ENCODE peak calls at places on chromosome 17, in six cellular contexts. P, S, X, G, N and T are unnamed samples. For H3K4me1, the result is how much of the 10 kb centered on the place peaks cover.

GRCh38 chr17:70552230-70552981 is 383.1 kb downstream of the KCNJ2 start:
- DNase-seq in P (no peak), S (no peak), X (peak), G (no peak), N (no peak), T (peak)

GRCh38 chr17:68184816-68185436 is 62.9 kb upstream of the AMZ2 start:
- DNase-seq in P (no peak), S (no peak), X (no peak), G (no peak), N (no peak), T (no peak)

GRCh38 chr17:15289285-15290185 is 24.4 kb upstream of the PMP22 start:
- DNase-seq in P (no peak), S (no peak), X (no peak), G (no peak), N (no peak), T (no peak)

GRCh38 chr17:73156887-73157870 is 7.6 kb upstream of the SSTR2 start:
- DNase-seq in P (no peak), S (no peak), X (no peak), G (no peak), N (no peak), T (no peak)

GRCh38 chr17:64209983-64210382 is 53.1 kb downstream of the TEX2 start:
- DNase-seq in P (no peak), S (no peak), X (no peak), G (no peak), N (no peak), T (no peak)

GRCh38 chr17:48637323-48638260 is 11.4 kb upstream of the HOXB9 start:
- DNase-seq in P (no peak), S (no peak), X (peak), G (peak), N (no peak), T (no peak)

GRCh38 chr17:13631541-13631940 is 29.8 kb upstream of the HS3ST3A1 start:
- DNase-seq in P (no peak), S (no peak), X (no peak), G (no peak), N (no peak), T (no peak)

GRCh38 chr17:29243792-29244191 is 2.9 kb upstream of the CRYBA1 start:
- DNase-seq in P (no peak), S (no peak), X (peak), G (no peak), N (peak), T (no peak)

GRCh38 chr17:4948997-4949320 is 629 bp upstream of the PFN1 start:
- DNase-seq in P (peak), S (peak), X (peak), G (peak), N (peak), T (peak)

GRCh38 chr17:75473246-75473645 is 16.8 kb downstream of the TMEM94 start:
- DNase-seq in P (no peak), S (no peak), X (no peak), G (no peak), N (no peak), T (peak)

GRCh38 chr17:69065113-69065512 is 4.4 kb upstream of the ABCA9 start:
- DNase-seq in P (no peak), S (no peak), X (no peak), G (no peak), N (no peak), T (no peak)

GRCh38 chr17:83079766-83080616 is 582 bp downstream of the METRNL start:
- DNase-seq in P (no peak), S (no peak), X (no peak), G (no peak), N (no peak), T (no peak)

GRCh38 chr17:10171057-10171456 is 27.3 kb downstream of the GAS7 start:
- DNase-seq in P (peak), S (no peak), X (no peak), G (no peak), N (no peak), T (peak)

GRCh38 chr17:76373481-76373825 is 11.0 kb upstream of the SPHK1 start:
- DNase-seq in P (no peak), S (no peak), X (no peak), G (no peak), N (no peak), T (no peak)

GRCh38 chr17:80694085-80694991 is 149.7 kb downstream of the RPTOR start:
- DNase-seq in P (no peak), S (no peak), X (no peak), G (no peak), N (no peak), T (no peak)

GRCh38 chr17:59779521-59779920 is 72.1 kb downstream of the VMP1 start:
- DNase-seq in P (no peak), S (no peak), X (no peak), G (no peak), N (no peak), T (no peak)

GRCh38 chr17:7888184-7888920 is at the start of gene CHD3:
- DNase-seq in P (no peak), S (peak), X (peak), G (no peak), N (no peak), T (peak)

GRCh38 chr17:17963066-17963465 is 9.1 kb downstream of the TOM1L2 start:
- DNase-seq in P (no peak), S (no peak), X (no peak), G (no peak), N (no peak), T (no peak)

GRCh38 chr17:29590979-29591736 is 1.7 kb upstream of the GIT1 start:
- DNase-seq in P (peak), S (no peak), X (peak), G (peak), N (peak), T (peak)

GRCh38 chr17:9242497-9242881 is 221.2 kb downstream of the NTN1 start:
- DNase-seq in P (no peak), S (no peak), X (no peak), G (no peak), N (no peak), T (no peak)

GRCh38 chr17:7130626-7131467 is 16.2 kb upstream of the ASGR2 start:
- DNase-seq in P (no peak), S (no peak), X (no peak), G (no peak), N (no peak), T (no peak)

GRCh38 chr17:74177018-74177450 is 26.4 kb upstream of the RPL38 start:
- DNase-seq in P (no peak), S (no peak), X (no peak), G (no peak), N (no peak), T (no peak)

DNA sequence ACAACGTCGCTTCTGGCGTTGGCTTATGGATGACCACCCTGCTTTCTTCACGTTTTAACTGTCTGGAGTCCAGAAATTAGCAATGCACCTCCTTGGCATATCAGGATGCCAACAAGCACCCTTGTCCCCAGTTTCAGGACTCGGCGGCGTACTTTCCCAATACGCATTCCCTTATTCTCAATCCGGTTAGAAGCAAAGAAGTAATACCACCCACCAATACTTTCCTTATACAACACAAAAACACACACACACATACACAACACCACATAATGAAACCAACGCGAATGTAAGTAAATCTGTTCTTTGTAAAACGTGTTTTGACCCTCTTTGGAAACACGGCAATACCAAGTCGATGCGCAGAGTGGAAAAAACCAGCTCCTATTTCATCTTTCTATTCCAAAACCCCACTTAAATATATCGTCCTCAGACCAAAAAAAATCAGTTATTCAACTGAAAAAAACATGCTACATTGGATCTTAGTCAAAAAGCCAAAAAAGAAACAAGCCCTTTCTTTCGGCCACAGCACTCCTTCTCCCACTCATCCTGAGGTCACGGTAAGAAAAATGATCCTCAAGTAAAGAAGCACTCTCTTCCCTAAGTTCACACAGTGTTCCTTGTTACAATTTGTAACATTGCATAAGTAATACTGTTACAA is 31.1 kb upstream of the ARL4D start:
- DNase-seq in P (no peak), S (no peak), X (peak), G (no peak), N (no peak), T (no peak)
- H3K4me1 ChIP-seq in P (under half), S (under half), X (under half), G (under half), N (under half), T (under half)

GRCh38 chr17:45218895-45219661 is 2.6 kb upstream of the FMNL1 start:
- DNase-seq in P (peak), S (peak), X (peak), G (peak), N (peak), T (peak)
- TF ChIP-seq CTCF in P (peak), S (peak), X (peak), G (peak), N (peak), T (peak)

GRCh38 chr17:79464310-79465010 is 146.4 kb downstream of the RBFOX3 start:
- DNase-seq in P (no peak), S (no peak), X (no peak), G (no peak), N (no peak), T (no peak)

GRCh38 chr17:79469646-79470045 is 141.2 kb downstream of the RBFOX3 start:
- DNase-seq in P (no peak), S (no peak), X (no peak), G (no peak), N (no peak), T (no peak)

GRCh38 chr17:79468183-79468944 is 142.5 kb downstream of the RBFOX3 start:
- DNase-seq in P (no peak), S (no peak), X (no peak), G (no peak), N (no peak), T (no peak)

GRCh38 chr17:79465011-79466006 is 145.5 kb downstream of the RBFOX3 start:
- DNase-seq in P (no peak), S (no peak), X (no peak), G (no peak), N (no peak), T (no peak)

DNA sequence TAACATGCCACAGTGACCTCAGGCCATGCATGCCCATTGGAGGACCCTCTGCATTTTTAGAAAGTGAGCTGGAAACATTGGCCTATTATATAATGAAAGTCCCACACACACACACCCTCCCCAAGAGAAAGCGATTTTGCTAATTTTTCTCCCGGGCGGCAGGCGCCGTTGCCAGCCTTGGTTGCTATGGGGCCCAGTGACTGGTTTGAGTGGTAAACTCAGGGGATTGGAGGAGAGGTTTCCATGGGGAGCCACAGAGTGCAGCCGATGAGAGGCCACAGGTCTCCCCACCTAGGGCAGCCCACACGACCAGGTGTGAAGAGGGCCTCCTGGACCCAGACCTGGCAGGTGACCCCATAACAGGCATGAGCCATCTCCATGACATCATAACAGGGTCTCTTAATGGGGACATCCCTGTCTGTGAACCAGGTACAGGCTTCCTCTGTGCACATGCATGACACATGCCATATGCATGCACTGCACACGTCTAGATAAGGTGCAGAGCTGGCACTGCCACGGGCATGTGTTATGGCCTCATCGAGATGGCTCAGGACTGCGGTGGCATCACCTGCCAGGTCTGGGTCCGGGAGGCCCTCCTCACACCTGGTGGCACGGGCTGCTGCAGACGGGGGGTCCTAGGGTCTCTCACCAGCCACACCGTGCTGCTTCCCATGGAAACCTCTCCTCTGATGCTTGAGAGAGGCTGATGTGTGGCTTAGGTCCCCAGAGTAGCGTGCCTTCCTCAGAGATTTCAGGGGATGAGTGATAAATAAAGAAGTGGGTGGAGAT is 144.1 kb downstream of the RBFOX3 start:
- DNase-seq in P (no peak), S (no peak), X (no peak), G (no peak), N (no peak), T (no peak)
- H3K4me3 ChIP-seq in P (no peak), S (no peak), X (no peak), G (no peak), N (no peak), T (no peak)

DNA sequence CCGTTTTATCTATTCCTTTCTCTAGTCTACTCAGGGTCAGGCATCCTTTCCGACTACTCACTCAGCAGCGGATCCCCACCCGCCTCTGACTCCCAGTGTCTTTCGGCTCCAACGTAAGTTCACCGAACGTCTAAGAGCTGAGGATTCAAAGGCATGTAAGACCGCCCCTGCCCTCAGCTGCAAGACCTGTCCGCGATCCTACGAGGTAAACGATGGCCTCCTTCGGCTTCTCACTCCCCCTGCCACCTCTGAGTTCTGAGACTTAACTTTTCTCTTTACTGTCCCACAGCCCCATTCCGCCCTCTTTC is 337 bp downstream of the SUPT4H1 start:
- DNase-seq in P (no peak), S (no peak), X (peak), G (no peak), N (no peak), T (no peak)
- H3K4me1 ChIP-seq in P (under half), S (under half), X (under half), G (under half), N (under half), T (under half)

GRCh38 chr17:36142230-36142629 is 34.2 kb downstream of the TBC1D3B start:
- DNase-seq in P (no peak), S (no peak), X (no peak), G (no peak), N (no peak), T (no peak)
- TF ChIP-seq CTCF in P (no peak), S (no peak), X (no peak), G (no peak), N (no peak), T (no peak)

DNA sequence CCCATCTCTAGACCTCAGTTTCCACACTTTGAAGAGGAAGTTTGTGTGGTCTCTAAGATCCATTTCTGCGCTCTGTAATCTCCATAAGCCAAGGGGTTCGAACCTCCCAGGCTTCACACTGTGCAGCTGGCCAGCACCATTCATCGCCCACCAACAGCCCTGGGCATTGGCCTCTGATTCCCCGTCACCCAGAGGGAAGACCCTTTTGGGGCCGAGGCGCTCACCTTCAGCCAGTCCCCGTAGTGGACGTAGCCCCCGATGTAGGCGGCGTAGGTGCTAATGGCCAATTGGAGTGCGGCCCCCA is 678 bp downstream of the TMEM101 start:
- DNase-seq in P (no peak), S (no peak), X (no peak), G (no peak), N (no peak), T (no peak)
- H3K4me3 ChIP-seq in P (peak), S (peak), X (peak), G (peak), N (peak), T (peak)

DNA sequence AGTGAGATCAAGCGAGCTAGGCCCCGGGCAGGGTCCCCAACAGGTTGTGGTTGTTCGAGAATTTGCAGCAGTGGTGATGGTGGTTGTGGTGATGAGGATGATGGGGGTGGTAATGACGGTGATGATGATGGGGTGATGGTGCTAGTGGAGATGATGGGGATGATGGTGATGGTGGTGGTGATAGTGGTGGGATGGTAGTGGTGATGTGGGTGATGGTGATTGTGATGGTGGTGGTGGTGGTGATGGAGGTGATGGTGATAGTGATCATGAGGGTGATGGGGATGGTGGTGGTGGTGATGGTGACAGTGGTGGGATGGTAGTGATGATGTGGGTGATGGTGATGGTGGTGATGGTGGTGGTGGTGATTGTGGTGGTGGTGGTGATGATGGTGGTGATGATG is 343.3 kb downstream of the SEC14L1 start:
- DNase-seq in P (no peak), S (no peak), X (no peak), G (no peak), N (no peak), T (no peak)
- H3K4me1 ChIP-seq in P (under half), S (under half), X (under half), G (under half), N (under half), T (under half)

GRCh38 chr17:49843774-49844350 is 4.0 kb downstream of the TAC4 start:
- DNase-seq in P (no peak), S (no peak), X (peak), G (peak), N (no peak), T (no peak)
- TF ChIP-seq CTCF in P (no peak), S (no peak), X (peak), G (peak), N (no peak), T (no peak)

GRCh38 chr17:78921437-78921971 is 3.7 kb downstream of the TIMP2 start:
- DNase-seq in P (peak), S (no peak), X (no peak), G (no peak), N (peak), T (no peak)
- H3K4me3 ChIP-seq in P (no peak), S (no peak), X (no peak), G (no peak), N (no peak), T (no peak)